ENCODE peak calls at places on chromosome 16, in nine cellular contexts. W is activated CD4-positive, alpha-beta T cell treated with anti-CD3 and anti-CD28 coated beads for 4 hours; Q is stimulated activated CD4-positive, alpha-beta T cell treated with anti-CD3 and anti-CD28 coated beads, Interleukin-4, amount 100 ng/mL, for 1 hour; I is C1 segment of cervical spinal cord; M is thoracic aorta; B is NCI-H748 treated with DMSO at 0.1 percent for 48 hours; G is activated CD8-positive, alpha-beta T cell treated with anti-CD3 and anti-CD28 coated beads, Interleukin-2, amount 10 ng/mL, durations not matched to agents 7 days and 5 days; L is non-pigmented ciliary epithelial cell; E is dorsolateral prefrontal cortex. H is an unnamed sample.

GRCh38 chr16:49701867-49702494 is 153.9 kb downstream of the ZNF423 start:
- DNase-seq in G (no peak), Q (no peak), W (no peak), E (peak; percentile 77), M (no peak), I (no peak), L (no peak), B (peak; percentile 22), H (peak; percentile 84)

GRCh38 chr16:74603848-74604247 is 3.1 kb downstream of the GLG1 start:
- DNase-seq in Q (no peak), I (no peak), E (no peak), G (no peak), B (no peak), M (no peak), L (no peak), W (no peak), H (no peak)

GRCh38 chr16:73232555-73233422 is 184.9 kb upstream of the ZFHX3 start:
- DNase-seq in L (peak; percentile 85), M (no peak), Q (no peak), G (no peak), E (no peak), W (no peak), I (no peak), B (no peak), H (no peak)

GRCh38 chr16:57191056-57191536 is 5.0 kb downstream of the RSPRY1 start:
- DNase-seq in I (no peak), Q (no peak), L (no peak), B (no peak), G (no peak), W (no peak), E (no peak), M (no peak), H (no peak)

GRCh38 chr16:65634291-65634690 is 512.4 kb upstream of the CDH11 start:
- DNase-seq in M (no peak), G (no peak), W (no peak), I (no peak), L (no peak), E (no peak), B (no peak), Q (no peak), H (no peak)

GRCh38 chr16:56603589-56603988 is 4.8 kb upstream of the MT2A start:
- DNase-seq in G (no peak), L (no peak), W (peak; percentile 11), M (no peak), Q (no peak), E (peak; percentile 58), B (no peak), I (peak; percentile 27), H (peak; percentile 46)

GRCh38 chr16:15574614-15574948 is 68.4 kb downstream of the MARF1 start:
- DNase-seq in W (no peak), B (no peak), I (no peak), M (no peak), L (no peak), G (no peak), Q (no peak), E (no peak), H (no peak)

GRCh38 chr16:8026450-8026849 is 563.9 kb downstream of the TMEM114 start:
- DNase-seq in B (no peak), M (no peak), L (no peak), Q (no peak), W (no peak), E (no peak), I (no peak), G (peak; percentile 21), H (no peak)

GRCh38 chr16:86383488-86384262 is 126.7 kb upstream of the FOXF1 start:
- DNase-seq in M (no peak), Q (no peak), B (no peak), G (no peak), L (peak; percentile 75), W (no peak), E (no peak), I (no peak), H (peak; percentile 43)

H was measured in tibial artery.